ENCODE peak calls at places on chromosomes 6 and 20, in eight cellular contexts. Z is SK-N-SH, D is HCT116, A is GM12878, Q is endothelial cell of umbilical vein, K is H1, G is K562, P is HepG2. E is an unnamed sample.

GRCh38 chr6:3484946-3485345 is 28.1 kb upstream of the SLC22A23 start:
- DNase-seq in A (no peak), Q (no peak), D (no peak), G (no peak), Z (no peak), K (no peak), P (no peak), E (no peak)

GRCh38 chr6:117536317-117536716 is 53.8 kb downstream of the DCBLD1 start:
- DNase-seq in D (no peak), Q (no peak), A (no peak), G (no peak), K (no peak), Z (no peak), P (no peak), E (no peak)

GRCh38 chr6:111326563-111326962 is 156.5 kb downstream of the REV3L start:
- DNase-seq in G (no peak), Z (no peak), A (no peak), D (no peak), P (no peak), K (no peak), Q (no peak), E (no peak)

GRCh38 chr20:34824861-34825529 is 456 bp downstream of the NCOA6 start:
- DNase-seq in Z (peak), A (no peak), P (peak), D (peak), G (peak), Q (peak), K (peak), E (no peak)

GRCh38 chr6:14818422-14818884 is 427.4 kb upstream of the JARID2 start:
- DNase-seq in P (no peak), K (no peak), G (no peak), Q (no peak), A (no peak), D (no peak), Z (no peak), E (no peak)

GRCh38 chr6:44057238-44057930 is 69.9 kb downstream of the MRPL14 start:
- DNase-seq in G (no peak), Q (no peak), D (no peak), A (no peak), Z (no peak), P (no peak), K (no peak), E (no peak)

GRCh38 chr20:50694379-50695143 is 3.2 kb upstream of the RIPOR3 start:
- DNase-seq in G (no peak), K (no peak), Z (no peak), A (no peak), Q (no peak), D (no peak), P (peak), E (no peak)

GRCh38 chr6:16713597-16713996 is 47.7 kb downstream of the ATXN1 start:
- DNase-seq in G (no peak), Q (no peak), D (no peak), P (no peak), A (no peak), K (no peak), Z (no peak), E (no peak)

GRCh38 chr6:170497845-170498281 is 55.2 kb downstream of the PSMB1 start:
- DNase-seq in P (no peak), D (no peak), Z (no peak), Q (no peak), G (no peak), A (no peak), K (peak), E (no peak)

GRCh38 chr6:56241106-56241812 is 6.1 kb downstream of the COL21A1 start:
- DNase-seq in Q (no peak), D (no peak), K (no peak), A (no peak), G (no peak), P (no peak), Z (no peak), E (no peak)

GRCh38 chr6:7216941-7217621 is 95.9 kb downstream of the SSR1 start:
- DNase-seq in K (no peak), P (no peak), G (no peak), Q (no peak), A (no peak), Z (no peak), D (no peak), E (no peak)

GRCh38 chr6:20234136-20234535 is 21.9 kb upstream of the MBOAT1 start:
- DNase-seq in D (no peak), G (no peak), Q (no peak), P (no peak), A (no peak), Z (no peak), K (no peak), E (no peak)

GRCh38 chr6:155317186-155317585 is 2.9 kb upstream of the TFB1M start:
- DNase-seq in K (no peak), A (no peak), G (no peak), Q (no peak), P (no peak), D (no peak), Z (no peak), E (peak)

GRCh38 chr20:1803216-1804128 is 91.7 kb upstream of the SIRPA start:
- DNase-seq in P (no peak), G (no peak), Q (peak), K (peak), A (no peak), D (no peak), Z (peak), E (no peak)
- H3K9ac ChIP-seq in P (no peak), G (no peak), Q (peak), K (peak), A (peak), D (no peak), Z (peak), E (peak)

DNA sequence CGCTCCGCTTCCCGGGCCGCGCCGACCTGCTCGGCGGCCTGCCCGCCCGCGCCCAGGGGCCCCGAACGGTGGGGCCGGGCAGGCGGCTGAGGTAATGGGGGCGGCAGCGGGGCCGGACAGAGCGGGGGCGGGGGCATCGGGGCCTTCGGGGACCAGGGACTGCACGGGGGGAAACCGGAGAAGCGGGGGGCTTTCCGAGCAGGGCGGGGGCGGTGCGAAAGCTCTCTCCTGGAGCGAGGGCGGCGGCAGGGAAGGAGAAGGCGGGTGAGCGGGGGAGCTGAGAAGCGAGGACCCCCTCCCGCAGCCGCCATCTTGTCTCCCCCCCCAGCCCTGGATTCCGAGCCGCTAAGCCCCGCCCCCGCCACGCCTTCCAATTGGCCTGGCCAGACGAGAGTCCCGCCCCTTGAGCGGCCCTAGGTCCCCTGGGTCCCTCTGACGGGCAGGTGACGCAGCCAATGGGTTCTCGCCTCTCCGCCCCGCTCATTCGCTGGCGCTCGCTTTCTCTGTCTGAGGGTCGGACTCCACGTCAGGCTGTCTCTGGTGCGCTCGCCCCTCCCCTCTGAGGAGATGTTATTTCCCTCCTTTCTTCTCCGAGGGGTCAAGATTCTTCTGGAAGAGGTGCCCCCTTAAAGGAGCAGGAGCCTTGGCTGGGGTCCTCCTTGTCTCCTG is 470 bp downstream of the BRPF3 start:
- DNase-seq in P (peak), Q (peak), D (peak), G (peak), Z (peak), A (peak), K (peak), E (peak)
- TF ChIP-seq POLR2AphosphoS5 in P (peak), Q (peak), D (peak), G (peak), Z (peak), A (peak), K (peak), E (peak)

GRCh38 chr6:98844244-98845161 is 10.1 kb downstream of the POU3F2 start:
- DNase-seq in A (no peak), D (no peak), P (no peak), G (no peak), K (peak), Q (no peak), Z (peak), E (no peak)
- H3K4me3 ChIP-seq in A (no peak), D (no peak), P (no peak), G (no peak), K (peak), Q (no peak), Z (peak), E (peak)

DNA sequence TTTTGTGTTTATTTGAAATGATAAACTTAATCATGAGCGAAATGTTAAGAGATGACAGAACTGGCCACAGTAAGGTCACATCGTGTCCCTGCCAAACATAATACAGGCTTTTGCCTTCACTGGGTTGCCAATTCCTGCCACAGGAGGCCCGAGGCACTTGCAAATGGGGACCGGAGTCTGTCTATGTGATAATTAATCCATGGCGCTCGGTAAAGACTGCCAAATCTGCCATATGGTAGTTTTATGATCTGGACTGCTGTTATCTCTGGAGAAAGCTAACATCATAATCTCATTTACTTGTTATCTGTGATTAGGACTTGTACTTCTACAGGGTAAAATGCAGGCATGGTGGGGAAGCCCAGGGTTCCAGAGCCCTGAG is 170.5 kb upstream of the TSHZ2 start:
- DNase-seq in A (no peak), K (no peak), Q (no peak), Z (peak), P (no peak), G (no peak), D (no peak), E (no peak)
- H3K9ac ChIP-seq in A (no peak), K (no peak), Q (no peak), Z (no peak), P (no peak), G (no peak), D (no peak), E (no peak)

GRCh38 chr6:9373308-9373707 is 938.0 kb upstream of the SLC35B3 start:
- DNase-seq in D (no peak), P (no peak), G (no peak), Z (no peak), Q (no peak), A (no peak), K (no peak), E (no peak)

GRCh38 chr6:9365378-9365777 is 930.0 kb upstream of the SLC35B3 start:
- DNase-seq in D (no peak), P (no peak), K (no peak), Z (no peak), G (no peak), A (no peak), Q (no peak), E (no peak)

GRCh38 chr6:9370480-9370879 is 935.1 kb upstream of the SLC35B3 start:
- DNase-seq in K (no peak), A (no peak), Z (no peak), G (no peak), P (no peak), D (no peak), Q (no peak), E (no peak)
- TF ChIP-seq POLR2AphosphoS5 in K (no peak), A (no peak), Z (no peak), G (no peak), P (no peak), D (no peak), Q (no peak), E (no peak)

DNA sequence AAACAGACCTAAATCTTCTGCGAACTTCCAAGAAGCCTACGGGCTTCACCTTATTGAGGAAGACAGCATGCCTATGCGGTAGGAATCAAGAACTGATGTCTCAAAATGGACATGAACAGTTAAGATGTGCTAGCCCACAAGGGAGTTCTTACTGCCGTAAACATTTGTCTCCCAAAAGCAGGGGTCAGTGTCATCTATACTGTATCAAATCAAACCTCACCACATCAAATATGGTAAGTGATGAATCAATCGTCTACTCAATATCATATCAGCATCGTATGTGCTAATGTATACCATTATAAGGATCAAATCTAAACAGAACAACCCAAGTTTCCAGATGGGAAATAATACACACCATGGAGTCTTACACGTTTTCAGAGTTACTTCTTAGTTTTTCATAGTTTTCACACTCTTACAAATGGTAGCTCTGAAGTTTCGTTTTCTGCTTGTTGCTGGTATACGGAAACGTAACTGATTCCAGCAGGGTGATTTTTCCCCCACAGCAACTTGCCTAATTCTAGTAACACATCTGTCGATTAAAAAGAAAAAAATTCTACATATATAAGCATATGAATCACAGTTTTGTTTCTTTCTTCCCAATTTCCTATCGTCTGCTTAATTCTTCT is 12.6 kb downstream of the RRBP1 start:
- DNase-seq in P (no peak), Z (no peak), D (no peak), Q (no peak), A (no peak), K (no peak), G (no peak), E (no peak)
- H3K4me3 ChIP-seq in P (no peak), Z (no peak), D (no peak), Q (no peak), A (no peak), K (no peak), G (no peak), E (no peak)

DNA sequence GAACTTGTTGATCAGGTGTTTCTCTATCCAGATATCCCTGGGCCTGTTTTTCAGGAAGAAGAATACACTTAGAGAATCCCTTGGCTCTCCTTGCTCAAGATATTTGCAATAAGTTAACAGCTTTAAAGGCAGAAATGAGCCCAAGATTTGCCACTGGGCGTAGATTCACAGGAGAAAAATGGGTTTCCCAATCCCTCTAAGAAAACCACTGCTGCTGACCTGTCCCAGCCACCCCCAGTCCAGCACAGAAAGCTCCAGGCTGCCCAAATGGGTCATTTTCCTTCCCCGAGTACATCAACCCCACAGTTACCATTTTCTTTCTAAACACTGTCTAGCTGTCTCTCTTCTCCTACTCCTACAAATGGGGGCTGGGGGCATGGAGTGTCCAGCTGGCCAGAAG is 67.3 kb downstream of the ANKRD60 start:
- DNase-seq in G (no peak), K (no peak), D (no peak), P (no peak), Q (no peak), Z (no peak), A (no peak), E (no peak)
- H3K9ac ChIP-seq in G (no peak), K (no peak), D (no peak), P (no peak), Q (no peak), Z (no peak), A (no peak), E (no peak)